ENCODE peak calls at places on chromosome 4, in seven cellular contexts. L, I, Y, F, J, Q and W are unnamed samples.
A peak's percentile ranks its signal among the peaks of the same experiment; 100 is the strongest.

GRCh38 chr4:120902925-120903324 is 19.6 kb downstream of the PRDM5 start:
- DNase-seq in Y (no peak), F (no peak), I (no peak), Q (no peak), L (no peak), J (no peak), W (no peak)

GRCh38 chr4:93409035-93409434 is 419.5 kb upstream of the ATOH1 start:
- DNase-seq in J (no peak), L (no peak), F (no peak), I (no peak), Q (no peak), Y (no peak), W (no peak)

GRCh38 chr4:15035152-15035551 is 32.9 kb downstream of the CPEB2 start:
- DNase-seq in L (no peak), F (peak; percentile 41), I (no peak), Y (no peak), Q (no peak), J (no peak), W (no peak)

GRCh38 chr4:27128431-27128830 is 267.8 kb downstream of the STIM2 start:
- DNase-seq in L (no peak), J (no peak), F (no peak), I (no peak), Y (no peak), Q (no peak), W (no peak)

GRCh38 chr4:162959056-162959455 is 207.6 kb downstream of the NAF1 start:
- DNase-seq in Q (peak; percentile 5), J (no peak), I (no peak), L (no peak), F (peak; percentile 9), Y (peak; percentile 20), W (no peak)

GRCh38 chr4:78552398-78553396 is 1.1 kb downstream of the ANXA3 start:
- DNase-seq in Y (peak; percentile 48), I (no peak), Q (no peak), J (no peak), L (peak; percentile 49), F (peak; percentile 96), W (no peak)

GRCh38 chr4:10079951-10080873 is 36.4 kb downstream of the WDR1 start:
- DNase-seq in I (no peak), F (no peak), Q (no peak), Y (peak; percentile 0), J (no peak), L (no peak), W (no peak)

GRCh38 chr4:110294165-110294564 is 95.8 kb upstream of the ELOVL6 start:
- DNase-seq in Q (no peak), F (no peak), I (no peak), L (no peak), Y (no peak), J (no peak), W (no peak)

GRCh38 chr4:52051615-52052474 is 741 bp downstream of the SPATA18 start:
- DNase-seq in J (no peak), L (no peak), Y (peak; percentile 91), I (peak; percentile 52), Q (no peak), F (peak; percentile 75), W (no peak)

GRCh38 chr4:102663073-102663472 is 97.7 kb downstream of the MANBA start:
- DNase-seq in Q (no peak), F (peak; percentile 18), Y (no peak), J (no peak), L (no peak), I (no peak), W (no peak)

GRCh38 chr4:23022032-23022431 is 329.3 kb downstream of the GBA3 start:
- DNase-seq in J (no peak), Q (no peak), Y (no peak), I (no peak), L (peak; percentile 17), F (peak; percentile 98), W (no peak)

GRCh38 chr4:137700072-137700471 is 167.8 kb upstream of the PCDH18 start:
- DNase-seq in F (no peak), J (no peak), L (no peak), Y (no peak), I (no peak), Q (no peak), W (no peak)

GRCh38 chr4:127540497-127541026 is 92.2 kb upstream of the INTU start:
- DNase-seq in J (no peak), I (no peak), L (no peak), F (no peak), Y (no peak), Q (no peak), W (no peak)

GRCh38 chr4:174204194-174204831 is 79.2 kb downstream of the FBXO8 start:
- DNase-seq in Q (no peak), I (no peak), Y (no peak), L (no peak), F (no peak), J (no peak), W (no peak)

GRCh38 chr4:116099596-116099995 is 985.8 kb downstream of the TRAM1L1 start:
- DNase-seq in Q (no peak), I (no peak), J (no peak), L (peak; percentile 0), F (no peak), Y (no peak), W (no peak)

GRCh38 chr4:73817341-73817740 is 19.1 kb upstream of the CXCL6 start:
- DNase-seq in J (no peak), Y (no peak), F (peak; percentile 32), L (no peak), Q (no peak), I (no peak), W (no peak)

GRCh38 chr4:7818676-7819041 is 121.0 kb downstream of the AFAP1 start:
- DNase-seq in I (no peak), L (no peak), J (no peak), Y (no peak), Q (no peak), F (peak; percentile 43), W (no peak)

GRCh38 chr4:101835121-101835904 is 44.8 kb downstream of the BANK1 start:
- DNase-seq in J (no peak), Y (no peak), L (no peak), I (no peak), Q (no peak), F (peak; percentile 92), W (no peak)